ENCODE peak calls at places on chromosomes 2 and 18, in four cellular contexts. G is frontal cortex, R is M059J, H is GM23338. O is an unnamed sample.
A peak's percentile ranks its signal among the peaks of the same experiment; 100 is the strongest.

GRCh38 chr2:176171331-176172006 is 14.4 kb downstream of the HOXD3 start:
- DNase-seq in G (no peak), R (no peak), H (peak; percentile 77), O (no peak)

GRCh38 chr2:154945977-154946376 is 247.5 kb downstream of the KCNJ3 start:
- DNase-seq in R (no peak), G (no peak), H (no peak), O (no peak)

GRCh38 chr2:169397697-169398096 is 35.4 kb upstream of the LRP2 start:
- DNase-seq in R (peak; percentile 7), G (peak; percentile 36), H (peak; percentile 22), O (no peak)

GRCh38 chr2:102753563-102754159 is 8.2 kb upstream of the TMEM182 start:
- DNase-seq in R (peak; percentile 52), H (peak; percentile 74), G (peak; percentile 17), O (peak; percentile 21)

GRCh38 chr2:113218283-113219091 is 44.7 kb downstream of the PSD4 start:
- DNase-seq in G (no peak), H (no peak), R (peak; percentile 99), O (no peak)

GRCh38 chr2:141611981-141612380 is 518.8 kb downstream of the LRP1B start:
- DNase-seq in G (no peak), H (no peak), R (no peak), O (no peak)

GRCh38 chr2:149739171-149739879 is 151.8 kb upstream of the MMADHC start:
- DNase-seq in G (no peak), R (peak; percentile 39), H (no peak), O (no peak)

GRCh38 chr2:105406221-105406620 is 7.4 kb upstream of the FHL2 start:
- DNase-seq in H (no peak), G (no peak), R (peak; percentile 93), O (no peak)

GRCh38 chr2:3662239-3662638 is 4.2 kb downstream of the ALLC start:
- DNase-seq in H (peak; percentile 38), R (no peak), G (no peak), O (no peak)

GRCh38 chr2:84424152-84424551 is 34.9 kb downstream of the SUCLG1 start:
- DNase-seq in H (peak; percentile 11), G (peak; percentile 12), R (peak; percentile 4), O (no peak)

GRCh38 chr2:178891265-178891958 is 84.2 kb upstream of the TTN start:
- DNase-seq in R (peak; percentile 72), G (peak; percentile 13), H (peak; percentile 95), O (peak; percentile 69)

GRCh38 chr2:240519396-240520142 is 38.2 kb downstream of the ANKMY1 start:
- DNase-seq in R (no peak), H (peak; percentile 29), G (no peak), O (no peak)

GRCh38 chr2:233358864-233359386 is 4.6 kb downstream of the DGKD start:
- DNase-seq in G (no peak), H (no peak), R (no peak), O (no peak)

GRCh38 chr2:70132244-70133126 is 45.2 kb downstream of the PCBP1 start:
- DNase-seq in R (peak; percentile 71), H (no peak), G (no peak), O (no peak)

GRCh38 chr2:80281083-80281482 is 23.5 kb downstream of the LRRTM1 start:
- DNase-seq in R (no peak), G (no peak), H (no peak), O (no peak)

GRCh38 chr18:48459016-48459415 is 49.8 kb upstream of the ZBTB7C start:
- DNase-seq in G (no peak), H (no peak), R (no peak), O (no peak)

GRCh38 chr2:205654878-205655601 is 27.3 kb upstream of the NRP2 start:
- DNase-seq in H (no peak), R (peak; percentile 70), G (no peak), O (no peak)

GRCh38 chr2:29309090-29310054 is 194.2 kb downstream of the CLIP4 start:
- DNase-seq in R (peak; percentile 67), H (peak; percentile 88), G (peak; percentile 52), O (peak; percentile 65)

GRCh38 chr2:159788218-159788617 is 9.8 kb downstream of the CD302 start:
- DNase-seq in G (no peak), R (no peak), H (no peak), O (no peak)

GRCh38 chr2:7377861-7378569 is 460.8 kb downstream of the RNF144A start:
- DNase-seq in R (no peak), G (no peak), H (peak; percentile 24), O (no peak)

GRCh38 chr2:105487142-105488069 is 88.6 kb upstream of the FHL2 start:
- DNase-seq in R (peak; percentile 91), G (no peak), H (no peak), O (no peak)

GRCh38 chr18:73785276-73785675 is 362.4 kb downstream of the FBXO15 start:
- DNase-seq in G (no peak), R (peak; percentile 3), H (no peak), O (no peak)

GRCh38 chr2:657766-658165 is 19.4 kb downstream of the TMEM18 start:
- DNase-seq in R (no peak), G (no peak), H (no peak), O (no peak)

GRCh38 chr2:106070181-106070580 is 123.9 kb downstream of the UXS1 start:
- DNase-seq in G (no peak), H (peak; percentile 14), R (no peak), O (no peak)

GRCh38 chr2:211930331-211930730 is 608.3 kb downstream of the ERBB4 start:
- DNase-seq in H (peak; percentile 7), G (no peak), R (no peak), O (no peak)

GRCh38 chr18:10927290-10927979 is 221.9 kb downstream of the PIEZO2 start:
- DNase-seq in G (no peak), R (peak; percentile 86), H (no peak), O (no peak)

GRCh38 chr2:184004289-184004944 is 593.9 kb upstream of the ZNF804A start:
- DNase-seq in H (no peak), G (peak; percentile 1), R (no peak), O (no peak)

GRCh38 chr18:48230459-48231113 is 178.6 kb downstream of the ZBTB7C start:
- DNase-seq in H (peak; percentile 88), R (peak; percentile 65), G (peak; percentile 50), O (peak; percentile 65)

GRCh38 chr2:229240984-229241491 is 30.0 kb downstream of the PID1 start:
- DNase-seq in G (no peak), H (no peak), R (no peak), O (no peak)

GRCh38 chr2:9050122-9050809 is 46.8 kb upstream of the MBOAT2 start:
- DNase-seq in H (no peak), R (no peak), G (no peak), O (no peak)

GRCh38 chr2:36173760-36174362 is 181.7 kb upstream of the CRIM1 start:
- DNase-seq in G (no peak), R (peak; percentile 12), H (no peak), O (no peak)

GRCh38 chr2:157480182-157480961 is 36.5 kb upstream of the CYTIP start:
- DNase-seq in G (no peak), H (no peak), R (peak; percentile 41), O (no peak)

GRCh38 chr2:120729410-120730052 is 6.1 kb upstream of the GLI2 start:
- DNase-seq in G (no peak), H (no peak), R (peak; percentile 77), O (no peak)

GRCh38 chr2:240820607-240821428 is 799 bp upstream of the KIF1A start:
- DNase-seq in H (peak; percentile 83), R (no peak), G (peak; percentile 63), O (peak; percentile 43)

GRCh38 chr18:59957957-59958356 is 58.2 kb downstream of the PMAIP1 start:
- DNase-seq in G (no peak), H (no peak), R (peak; percentile 87), O (no peak)

GRCh38 chr2:145186303-145186702 is 666.4 kb upstream of the ZEB2 start:
- DNase-seq in G (no peak), H (peak; percentile 76), R (peak; percentile 4), O (no peak)

GRCh38 chr2:121346407-121346806 is 61.4 kb upstream of the TFCP2L1 start:
- DNase-seq in H (no peak), R (no peak), G (no peak), O (no peak)